ENCODE peak calls at places on chromosomes 4 and X, in seven cellular contexts. D is T-helper 17 cell; J is stomach; V is activated T-helper 1 cell treated with anti-CD3 and anti-CD28 coated beads, Interleukin-12 subunit alpha, Interleukin-12 subunit beta, Interleukin-2, Interleukin-4 antibody, amounts not matched to agents 30 ng/mL and 10 ng/mL and 1 ng/mL, durations not matched to agents 14 hours and 24 hours and 36 hours; X is HEK293T; N is AG04450; I is DMS53. B is an unnamed sample.

GRCh38 chr4:55386073-55386472 is 9.7 kb upstream of the TMEM165 start:
- DNase-seq in J (no peak), N (no peak), V (no peak), D (no peak), I (peak), X (peak), B (peak)

GRCh38 chrX:100643943-100644587 is at the start of gene SRPX2:
- DNase-seq in I (peak), D (no peak), V (no peak), J (no peak), N (peak), X (no peak), B (peak)

GRCh38 chr4:5863461-5864113 is 29.3 kb downstream of the CRMP1 start:
- DNase-seq in N (peak), I (peak), J (no peak), D (no peak), X (no peak), V (peak), B (peak)

GRCh38 chrX:112844250-112844649 is 3.6 kb upstream of the AMOT start:
- DNase-seq in N (no peak), X (no peak), J (no peak), I (no peak), D (no peak), V (no peak), B (no peak)

GRCh38 chr4:22052076-22052475 is 103.5 kb upstream of the KCNIP4 start:
- DNase-seq in J (no peak), N (no peak), X (no peak), V (no peak), D (no peak), I (no peak), B (no peak)

GRCh38 chrX:30673405-30673804 is 20.2 kb downstream of the GK start:
- DNase-seq in J (no peak), N (no peak), X (no peak), D (no peak), V (no peak), I (no peak), B (no peak)

GRCh38 chr4:25258980-25259578 is 25.2 kb downstream of the PI4K2B start:
- DNase-seq in I (no peak), N (no peak), J (no peak), X (no peak), D (no peak), V (no peak), B (peak)

GRCh38 chr4:7781361-7781760 is 158.3 kb downstream of the AFAP1 start:
- DNase-seq in I (no peak), N (no peak), J (no peak), V (no peak), D (no peak), X (no peak), B (peak)

GRCh38 chr4:142497606-142498005 is 348.5 kb downstream of the INPP4B start:
- DNase-seq in I (no peak), D (no peak), N (no peak), X (no peak), V (no peak), J (no peak), B (no peak)

GRCh38 chr4:85966308-85966882 is 393.5 kb downstream of the MAPK10 start:
- DNase-seq in I (no peak), N (no peak), X (no peak), J (no peak), D (no peak), V (no peak), B (no peak)

B was measured in myocyte.